ENCODE peak calls at places on chromosomes 2 and 18, in six cellular contexts. C, T, R, V, L and K are unnamed samples.

GRCh38 chr2:143705108-143705686 is 576.0 kb downstream of the ARHGAP15 start:
- DNase-seq in C (no peak), T (peak), R (no peak), V (no peak), L (peak), K (no peak)

GRCh38 chr2:151071382-151071781 is 190.3 kb downstream of the RBM43 start:
- DNase-seq in C (peak), T (peak), R (no peak), V (peak), L (peak), K (no peak)

GRCh38 chr2:9232886-9233285 is 26.3 kb downstream of the ASAP2 start:
- DNase-seq in C (no peak), T (no peak), R (no peak), V (no peak), L (peak), K (no peak)

GRCh38 chr2:46801731-46802664 is 113.6 kb downstream of the MCFD2 start:
- DNase-seq in C (no peak), T (no peak), R (no peak), V (no peak), L (peak), K (no peak)

GRCh38 chr2:221283896-221284295 is 288.2 kb downstream of the EPHA4 start:
- DNase-seq in C (no peak), T (peak), R (no peak), V (no peak), L (peak), K (no peak)

GRCh38 chr2:88091943-88092342 is 24.3 kb downstream of the SMYD1 start:
- DNase-seq in C (no peak), T (no peak), R (no peak), V (no peak), L (no peak), K (no peak)

GRCh38 chr2:50582164-50582563 is 449.8 kb downstream of the NRXN1 start:
- DNase-seq in C (no peak), T (no peak), R (peak), V (no peak), L (no peak), K (no peak)

GRCh38 chr2:233811087-233811486 is 33.0 kb downstream of the MROH2A start:
- DNase-seq in C (no peak), T (no peak), R (no peak), V (no peak), L (no peak), K (no peak)

GRCh38 chr18:21194871-21195771 is 46.9 kb upstream of the GREB1L start:
- DNase-seq in C (no peak), T (peak), R (peak), V (peak), L (peak), K (no peak)

GRCh38 chr2:96788393-96789244 is 27.4 kb upstream of the CNNM3 start:
- DNase-seq in C (no peak), T (peak), R (no peak), V (peak), L (no peak), K (peak)

GRCh38 chr2:229701716-229702115 is 12.6 kb downstream of the DNER start:
- DNase-seq in C (no peak), T (no peak), R (no peak), V (no peak), L (no peak), K (no peak)

GRCh38 chr2:234392230-234392629 is 104.7 kb downstream of the ARL4C start:
- DNase-seq in C (no peak), T (no peak), R (no peak), V (no peak), L (no peak), K (no peak)

GRCh38 chr18:52343138-52343537 is 3.1 kb downstream of the DCC start:
- DNase-seq in C (no peak), T (no peak), R (no peak), V (peak), L (no peak), K (no peak)

GRCh38 chr2:231613655-231614558 is 21.2 kb downstream of the TEX44 start:
- DNase-seq in C (peak), T (peak), R (peak), V (peak), L (peak), K (peak)

GRCh38 chr2:149525323-149525722 is 62.3 kb downstream of the MMADHC start:
- DNase-seq in C (no peak), T (no peak), R (no peak), V (no peak), L (no peak), K (no peak)

GRCh38 chr2:76721226-76721625 is 801.0 kb downstream of the LRRTM4 start:
- DNase-seq in C (no peak), T (no peak), R (no peak), V (no peak), L (no peak), K (no peak)